ENCODE peak calls at places on chromosomes 7 and 10, in seven cellular contexts. V is PC-3, T is hepatic stellate cell, L is brain microvascular endothelial cell, Y is NCI-H460, I is NCI-H526, N is AG08396. E is an unnamed sample.

GRCh38 chr10:69318087-69318996 is 40.0 kb downstream of the HK1 start:
- DNase-seq in V (peak), T (peak), L (peak), Y (peak), I (peak), N (peak), E (peak)

GRCh38 chr7:73817121-73817520 is 13.7 kb upstream of the CLDN4 start:
- DNase-seq in V (no peak), T (no peak), L (no peak), Y (no peak), I (no peak), N (no peak), E (no peak)

GRCh38 chr10:124543146-124543545 is 81.5 kb downstream of the LHPP start:
- DNase-seq in V (no peak), T (no peak), L (no peak), Y (no peak), I (no peak), N (no peak), E (no peak)

GRCh38 chr10:113441220-113441619 is 111.6 kb upstream of the HABP2 start:
- DNase-seq in V (no peak), T (no peak), L (no peak), Y (no peak), I (no peak), N (peak), E (no peak)

GRCh38 chr7:94003446-94004023 is 620 bp downstream of the BET1 start:
- DNase-seq in V (peak), T (peak), L (no peak), Y (peak), I (peak), N (peak), E (no peak)

GRCh38 chr10:105073999-105074398 is 432.9 kb downstream of the SORCS3 start:
- DNase-seq in V (no peak), T (no peak), L (no peak), Y (no peak), I (no peak), N (no peak), E (no peak)

GRCh38 chr10:97752956-97753355 is 16.0 kb downstream of the ZFYVE27 start:
- DNase-seq in V (no peak), T (no peak), L (no peak), Y (no peak), I (no peak), N (no peak), E (no peak)

GRCh38 chr10:133209641-133210040 is 20.4 kb upstream of the UTF1 start:
- DNase-seq in V (no peak), T (no peak), L (no peak), Y (no peak), I (no peak), N (no peak), E (no peak)

GRCh38 chr10:35343739-35344138 is 7.4 kb downstream of the CCNY start:
- DNase-seq in V (no peak), T (no peak), L (no peak), Y (no peak), I (no peak), N (no peak), E (no peak)

GRCh38 chr10:44378626-44379025 is 6.3 kb downstream of the CXCL12 start:
- DNase-seq in V (no peak), T (no peak), L (no peak), Y (no peak), I (no peak), N (no peak), E (no peak)

GRCh38 chr7:500521-501420 is 18.9 kb downstream of the PDGFA start:
- DNase-seq in V (no peak), T (no peak), L (no peak), Y (no peak), I (no peak), N (no peak), E (no peak)

GRCh38 chr7:25847331-25848070 is 304.5 kb upstream of the NFE2L3 start:
- DNase-seq in V (peak), T (no peak), L (peak), Y (no peak), I (no peak), N (no peak), E (no peak)

GRCh38 chr7:94087664-94088352 is 83.7 kb upstream of the BET1 start:
- DNase-seq in V (peak), T (peak), L (peak), Y (peak), I (peak), N (peak), E (no peak)

GRCh38 chr7:44975331-44976039 is 3.3 kb downstream of the MYO1G start:
- DNase-seq in V (no peak), T (no peak), L (no peak), Y (no peak), I (no peak), N (no peak), E (no peak)

GRCh38 chr10:122213766-122214165 is 57.3 kb upstream of the BTBD16 start:
- DNase-seq in V (no peak), T (no peak), L (no peak), Y (no peak), I (no peak), N (no peak), E (no peak)

GRCh38 chr7:157622000-157622399 is 285.2 kb downstream of the DNAJB6 start:
- DNase-seq in V (no peak), T (no peak), L (no peak), Y (no peak), I (no peak), N (no peak), E (no peak)

GRCh38 chr7:138338361-138338760 is 121.7 kb upstream of the TRIM24 start:
- DNase-seq in V (peak), T (no peak), L (peak), Y (no peak), I (no peak), N (no peak), E (no peak)

GRCh38 chr10:132656283-132657126 is 118.9 kb downstream of the INPP5A start:
- DNase-seq in V (no peak), T (no peak), L (no peak), Y (no peak), I (no peak), N (no peak), E (no peak)

E was measured in activated T-cell treated with anti-CD3 and anti-CD28 coated beads, Interleukin-2, amount 50 U/mL, for 24 hours.